ENCODE peak calls at places on chromosomes 12 and 14, in eight cellular contexts. D is OCI-LY7, T is tibial artery, W is mammary epithelial cell, P is dorsolateral prefrontal cortex, H is heart right ventricle, M is right cardiac atrium, N is Karpas-422. V is an unnamed sample.

GRCh38 chr12:2035421-2036080 is 17.2 kb upstream of the CACNA1C start:
- DNase-seq in D (no peak), T (no peak), W (no peak), P (no peak), H (no peak), M (no peak), N (no peak), V (no peak)

GRCh38 chr12:64147860-64148259 is 74.2 kb downstream of the KICS2 start:
- DNase-seq in D (no peak), T (no peak), W (no peak), P (no peak), H (no peak), M (no peak), N (no peak), V (no peak)

GRCh38 chr14:97517566-97518234 is 720.5 kb downstream of the VRK1 start:
- DNase-seq in D (no peak), T (no peak), W (no peak), P (no peak), H (no peak), M (no peak), N (no peak), V (no peak)

GRCh38 chr14:77008541-77008940 is 20.0 kb downstream of the IRF2BPL start:
- DNase-seq in D (no peak), T (no peak), W (no peak), P (no peak), H (no peak), M (no peak), N (no peak), V (no peak)

GRCh38 chr12:108638141-108638823 is 4.6 kb upstream of the SELPLG start:
- DNase-seq in D (peak; percentile 77), T (peak; percentile 41), W (no peak), P (peak; percentile 82), H (peak; percentile 57), M (no peak), N (no peak), V (no peak)

GRCh38 chr12:112728909-112729308 is 62.6 kb upstream of the RPH3A start:
- DNase-seq in D (no peak), T (no peak), W (no peak), P (no peak), H (no peak), M (no peak), N (no peak), V (no peak)

GRCh38 chr12:71197460-71197859 is 39.7 kb upstream of the TSPAN8 start:
- DNase-seq in D (no peak), T (no peak), W (no peak), P (no peak), H (no peak), M (no peak), N (no peak), V (no peak)

GRCh38 chr12:39763071-39763893 is 143.7 kb upstream of the ABCD2 start:
- DNase-seq in D (no peak), T (no peak), W (no peak), P (no peak), H (no peak), M (no peak), N (no peak), V (no peak)

GRCh38 chr12:10540776-10541205 is 35.1 kb downstream of the EIF2S3B start:
- DNase-seq in D (peak; percentile 56), T (no peak), W (peak; percentile 83), P (no peak), H (no peak), M (no peak), N (no peak), V (no peak)

GRCh38 chr12:126443977-126444376 is 1378.7 kb downstream of the AACS start:
- DNase-seq in D (no peak), T (no peak), W (no peak), P (no peak), H (no peak), M (no peak), N (no peak), V (no peak)

GRCh38 chr14:54047645-54048308 is 91.2 kb upstream of the BMP4 start:
- DNase-seq in D (no peak), T (no peak), W (no peak), P (no peak), H (no peak), M (no peak), N (no peak), V (no peak)

GRCh38 chr14:32576088-32576795 is 247.1 kb downstream of the AKAP6 start:
- DNase-seq in D (peak; percentile 51), T (peak; percentile 37), W (peak; percentile 21), P (peak; percentile 72), H (peak; percentile 34), M (no peak), N (peak; percentile 86), V (peak; percentile 37)

GRCh38 chr12:47779301-47779942 is 6.4 kb downstream of the SLC48A1 start:
- DNase-seq in D (peak; percentile 89), T (peak; percentile 92), W (peak; percentile 70), P (peak; percentile 95), H (peak; percentile 88), M (peak; percentile 84), N (peak; percentile 97), V (peak; percentile 84)

GRCh38 chr12:65446901-65447300 is 168.4 kb downstream of the MSRB3 start:
- DNase-seq in D (no peak), T (no peak), W (no peak), P (no peak), H (no peak), M (no peak), N (no peak), V (no peak)

GRCh38 chr14:104706733-104707628 is 17.0 kb upstream of the ADSS1 start:
- DNase-seq in D (no peak), T (no peak), W (no peak), P (no peak), H (no peak), M (no peak), N (no peak), V (no peak)

GRCh38 chr14:55316528-55316927 is 45.3 kb downstream of the FBXO34 start:
- DNase-seq in D (no peak), T (no peak), W (no peak), P (no peak), H (no peak), M (no peak), N (no peak), V (no peak)

GRCh38 chr12:633731-634130 is 29.5 kb downstream of the NINJ2 start:
- DNase-seq in D (no peak), T (no peak), W (no peak), P (no peak), H (no peak), M (no peak), N (no peak), V (no peak)

GRCh38 chr12:66684222-66684621 is 5.3 kb upstream of the GRIP1 start:
- DNase-seq in D (no peak), T (no peak), W (no peak), P (no peak), H (no peak), M (no peak), N (no peak), V (no peak)

GRCh38 chr12:130073721-130074120 is 88.5 kb upstream of the FZD10 start:
- DNase-seq in D (no peak), T (no peak), W (no peak), P (peak; percentile 15), H (no peak), M (no peak), N (no peak), V (no peak)

GRCh38 chr14:102565331-102565887 is 27.0 kb upstream of the RCOR1 start:
- DNase-seq in D (peak; percentile 31), T (no peak), W (no peak), P (no peak), H (no peak), M (no peak), N (peak; percentile 57), V (no peak)

GRCh38 chr12:65086236-65086635 is 34.9 kb downstream of the WIF1 start:
- DNase-seq in D (no peak), T (no peak), W (no peak), P (no peak), H (no peak), M (no peak), N (no peak), V (no peak)

GRCh38 chr14:78758333-78758732 is 588.2 kb downstream of the NRXN3 start:
- DNase-seq in D (peak; percentile 24), T (no peak), W (peak; percentile 45), P (peak; percentile 23), H (no peak), M (no peak), N (peak; percentile 79), V (no peak)

GRCh38 chr14:58055497-58055896 is 96.5 kb downstream of the ARMH4 start:
- DNase-seq in D (no peak), T (no peak), W (no peak), P (no peak), H (no peak), M (no peak), N (no peak), V (no peak)

GRCh38 chr12:105974738-105975137 is 164.0 kb downstream of the NUAK1 start:
- DNase-seq in D (no peak), T (no peak), W (no peak), P (no peak), H (no peak), M (no peak), N (no peak), V (no peak)
- H3K4me3 ChIP-seq in D (no peak overlapping the region), T (no peak overlapping the region), W (no peak overlapping the region), P (no peak overlapping the region), H (no peak overlapping the region), M (no peak overlapping the region), N (no peak overlapping the region), V (no peak overlapping the region)

GRCh38 chr14:59293934-59294661 is 105.6 kb downstream of the DAAM1 start:
- DNase-seq in D (no peak), T (peak; percentile 34), W (no peak), P (no peak), H (peak; percentile 60), M (peak; percentile 81), N (no peak), V (no peak)
- H3K27ac ChIP-seq in D (no peak overlapping the region), T (peak overlapping the region; percentile 64), W (no peak overlapping the region), P (no peak overlapping the region), H (peak overlapping the region; percentile 59), M (peak overlapping the region; percentile 11), N (no peak overlapping the region), V (no peak overlapping the region)

GRCh38 chr14:71105177-71105576 is 197.9 kb downstream of the PCNX1 start:
- DNase-seq in D (no peak), T (no peak), W (no peak), P (no peak), H (no peak), M (no peak), N (no peak), V (no peak)

GRCh38 chr14:71103662-71104484 is 196.6 kb downstream of the PCNX1 start:
- DNase-seq in D (peak; percentile 80), T (no peak), W (peak; percentile 42), P (no peak), H (peak; percentile 12), M (no peak), N (peak; percentile 90), V (peak; percentile 48)

GRCh38 chr14:71107921-71108320 is 200.7 kb downstream of the PCNX1 start:
- DNase-seq in D (no peak), T (no peak), W (no peak), P (no peak), H (no peak), M (no peak), N (no peak), V (no peak)

GRCh38 chr14:71113376-71113775 is 206.1 kb downstream of the PCNX1 start:
- DNase-seq in D (no peak), T (no peak), W (no peak), P (no peak), H (no peak), M (no peak), N (no peak), V (no peak)

GRCh38 chr14:71108398-71109114 is 201.3 kb downstream of the PCNX1 start:
- DNase-seq in D (no peak), T (no peak), W (no peak), P (no peak), H (no peak), M (no peak), N (no peak), V (no peak)
- H3K4me3 ChIP-seq in D (no peak overlapping the region), T (no peak overlapping the region), W (no peak overlapping the region), P (no peak overlapping the region), H (no peak overlapping the region), M (no peak overlapping the region), N (no peak overlapping the region), V (no peak overlapping the region)

GRCh38 chr12:104669057-104669770 is 212.5 kb downstream of the CHST11 start:
- DNase-seq in D (no peak), T (no peak), W (peak; percentile 77), P (peak; percentile 92), H (peak; percentile 69), M (peak; percentile 73), N (no peak), V (no peak)
- H3K27ac ChIP-seq in D (no peak overlapping the region), T (peak overlapping the region; percentile 75), W (peak overlapping the region; percentile 19), P (peak overlapping the region; percentile 90), H (peak overlapping the region; percentile 80), M (peak overlapping the region; percentile 92), N (no peak overlapping the region), V (no peak overlapping the region)